ENCODE peak calls at places on chromosomes 16 and 17, in ten cellular contexts. One of them, this sample, is unnamed.

GRCh38 chr16:27538508-27538907 is 11.2 kb downstream of the GTF3C1 start:
- DNase-seq in A549: no peak
- DNase-seq in tibial nerve: no peak
- DNase-seq in Peyer's patch: no peak
- DNase-seq in transverse colon: no peak
- DNase-seq in adrenal gland: no peak
- DNase-seq in suprapubic skin: no peak
- DNase-seq in lower leg skin: no peak
- DNase-seq in prostate gland: no peak
- DNase-seq in K562: peak; percentile 60
- DNase-seq in this sample: no peak

GRCh38 chr17:79952265-79952877 is 83.3 kb downstream of the TBC1D16 start:
- DNase-seq in A549: no peak
- DNase-seq in tibial nerve: no peak
- DNase-seq in Peyer's patch: no peak
- DNase-seq in transverse colon: no peak
- DNase-seq in adrenal gland: no peak
- DNase-seq in suprapubic skin: peak; percentile 72
- DNase-seq in lower leg skin: no peak
- DNase-seq in prostate gland: no peak
- DNase-seq in K562: no peak
- DNase-seq in this sample: no peak

GRCh38 chr16:30395155-30395991 is at the start of gene ZNF48:
- DNase-seq in A549: peak; percentile 88
- DNase-seq in tibial nerve: peak; percentile 59
- DNase-seq in Peyer's patch: peak; percentile 86
- DNase-seq in transverse colon: peak; percentile 89
- DNase-seq in adrenal gland: peak; percentile 87
- DNase-seq in suprapubic skin: peak; percentile 85
- DNase-seq in lower leg skin: peak; percentile 65
- DNase-seq in prostate gland: peak; percentile 84
- DNase-seq in K562: peak; percentile 90
- DNase-seq in this sample: peak; percentile 65

GRCh38 chr16:64830653-64831052 is 291.2 kb downstream of the CDH11 start:
- DNase-seq in A549: no peak
- DNase-seq in tibial nerve: no peak
- DNase-seq in Peyer's patch: no peak
- DNase-seq in transverse colon: no peak
- DNase-seq in adrenal gland: no peak
- DNase-seq in suprapubic skin: no peak
- DNase-seq in lower leg skin: no peak
- DNase-seq in prostate gland: no peak
- DNase-seq in K562: no peak
- DNase-seq in this sample: no peak

GRCh38 chr17:185445-186138 is 4.1 kb upstream of the DOC2B start:
- DNase-seq in A549: no peak
- DNase-seq in tibial nerve: no peak
- DNase-seq in Peyer's patch: no peak
- DNase-seq in transverse colon: no peak
- DNase-seq in adrenal gland: no peak
- DNase-seq in suprapubic skin: no peak
- DNase-seq in lower leg skin: no peak
- DNase-seq in prostate gland: no peak
- DNase-seq in K562: no peak
- DNase-seq in this sample: no peak

GRCh38 chr16:46972971-46973456 is 460 bp downstream of the DNAJA2 start:
- DNase-seq in A549: no peak
- DNase-seq in tibial nerve: no peak
- DNase-seq in Peyer's patch: peak; percentile 72
- DNase-seq in transverse colon: peak; percentile 50
- DNase-seq in adrenal gland: peak; percentile 61
- DNase-seq in suprapubic skin: peak; percentile 80
- DNase-seq in lower leg skin: peak; percentile 21
- DNase-seq in prostate gland: peak; percentile 22
- DNase-seq in K562: peak; percentile 55
- DNase-seq in this sample: peak; percentile 24

GRCh38 chr16:25151996-25152395 is 40.5 kb downstream of the LCMT1 start:
- DNase-seq in A549: no peak
- DNase-seq in tibial nerve: no peak
- DNase-seq in Peyer's patch: no peak
- DNase-seq in transverse colon: no peak
- DNase-seq in adrenal gland: no peak
- DNase-seq in suprapubic skin: no peak
- DNase-seq in lower leg skin: no peak
- DNase-seq in prostate gland: no peak
- DNase-seq in K562: no peak
- DNase-seq in this sample: peak; percentile 58

GRCh38 chr17:42101513-42102292 is 3.4 kb upstream of the ZNF385C start:
- DNase-seq in A549: peak; percentile 76
- DNase-seq in tibial nerve: peak; percentile 86
- DNase-seq in Peyer's patch: peak; percentile 81
- DNase-seq in transverse colon: peak; percentile 82
- DNase-seq in adrenal gland: peak; percentile 80
- DNase-seq in suprapubic skin: no peak
- DNase-seq in lower leg skin: no peak
- DNase-seq in prostate gland: peak; percentile 48
- DNase-seq in K562: peak; percentile 87
- DNase-seq in this sample: peak; percentile 93

GRCh38 chr16:75908718-75909117 is 182.4 kb upstream of the CPHXL start:
- DNase-seq in A549: no peak
- DNase-seq in tibial nerve: no peak
- DNase-seq in Peyer's patch: no peak
- DNase-seq in transverse colon: no peak
- DNase-seq in adrenal gland: no peak
- DNase-seq in suprapubic skin: no peak
- DNase-seq in lower leg skin: no peak
- DNase-seq in prostate gland: no peak
- DNase-seq in K562: peak; percentile 0
- DNase-seq in this sample: no peak

GRCh38 chr16:83633285-83633684 is 174.5 kb upstream of the HSBP1 start:
- DNase-seq in A549: no peak
- DNase-seq in tibial nerve: no peak
- DNase-seq in Peyer's patch: no peak
- DNase-seq in transverse colon: no peak
- DNase-seq in adrenal gland: no peak
- DNase-seq in suprapubic skin: no peak
- DNase-seq in lower leg skin: no peak
- DNase-seq in prostate gland: no peak
- DNase-seq in K562: no peak
- DNase-seq in this sample: no peak

GRCh38 chr16:50509521-50510341 is 38.5 kb upstream of the NKD1 start:
- DNase-seq in A549: peak; percentile 11
- DNase-seq in tibial nerve: peak; percentile 14
- DNase-seq in Peyer's patch: no peak
- DNase-seq in transverse colon: peak; percentile 20
- DNase-seq in adrenal gland: no peak
- DNase-seq in suprapubic skin: no peak
- DNase-seq in lower leg skin: no peak
- DNase-seq in prostate gland: no peak
- DNase-seq in K562: peak; percentile 56
- DNase-seq in this sample: no peak

GRCh38 chr16:89729293-89729692 is 8.0 kb downstream of the ZNF276 start:
- DNase-seq in A549: no peak
- DNase-seq in tibial nerve: no peak
- DNase-seq in Peyer's patch: no peak
- DNase-seq in transverse colon: no peak
- DNase-seq in adrenal gland: no peak
- DNase-seq in suprapubic skin: no peak
- DNase-seq in lower leg skin: no peak
- DNase-seq in prostate gland: no peak
- DNase-seq in K562: no peak
- DNase-seq in this sample: no peak

GRCh38 chr16:89732142-89732917 is 11.0 kb downstream of the ZNF276 start:
- DNase-seq in A549: no peak
- DNase-seq in tibial nerve: no peak
- DNase-seq in Peyer's patch: no peak
- DNase-seq in transverse colon: no peak
- DNase-seq in adrenal gland: no peak
- DNase-seq in suprapubic skin: no peak
- DNase-seq in lower leg skin: no peak
- DNase-seq in prostate gland: no peak
- DNase-seq in K562: no peak
- DNase-seq in this sample: no peak

GRCh38 chr16:89730610-89731234 is 9.4 kb downstream of the ZNF276 start:
- DNase-seq in A549: no peak
- DNase-seq in tibial nerve: no peak
- DNase-seq in Peyer's patch: no peak
- DNase-seq in transverse colon: no peak
- DNase-seq in adrenal gland: no peak
- DNase-seq in suprapubic skin: no peak
- DNase-seq in lower leg skin: no peak
- DNase-seq in prostate gland: no peak
- DNase-seq in K562: no peak
- DNase-seq in this sample: no peak

GRCh38 chr16:89727406-89728120 is 6.2 kb downstream of the ZNF276 start:
- DNase-seq in A549: no peak
- DNase-seq in tibial nerve: no peak
- DNase-seq in Peyer's patch: no peak
- DNase-seq in transverse colon: no peak
- DNase-seq in adrenal gland: no peak
- DNase-seq in suprapubic skin: no peak
- DNase-seq in lower leg skin: no peak
- DNase-seq in prostate gland: no peak
- DNase-seq in K562: no peak
- DNase-seq in this sample: no peak

DNA sequence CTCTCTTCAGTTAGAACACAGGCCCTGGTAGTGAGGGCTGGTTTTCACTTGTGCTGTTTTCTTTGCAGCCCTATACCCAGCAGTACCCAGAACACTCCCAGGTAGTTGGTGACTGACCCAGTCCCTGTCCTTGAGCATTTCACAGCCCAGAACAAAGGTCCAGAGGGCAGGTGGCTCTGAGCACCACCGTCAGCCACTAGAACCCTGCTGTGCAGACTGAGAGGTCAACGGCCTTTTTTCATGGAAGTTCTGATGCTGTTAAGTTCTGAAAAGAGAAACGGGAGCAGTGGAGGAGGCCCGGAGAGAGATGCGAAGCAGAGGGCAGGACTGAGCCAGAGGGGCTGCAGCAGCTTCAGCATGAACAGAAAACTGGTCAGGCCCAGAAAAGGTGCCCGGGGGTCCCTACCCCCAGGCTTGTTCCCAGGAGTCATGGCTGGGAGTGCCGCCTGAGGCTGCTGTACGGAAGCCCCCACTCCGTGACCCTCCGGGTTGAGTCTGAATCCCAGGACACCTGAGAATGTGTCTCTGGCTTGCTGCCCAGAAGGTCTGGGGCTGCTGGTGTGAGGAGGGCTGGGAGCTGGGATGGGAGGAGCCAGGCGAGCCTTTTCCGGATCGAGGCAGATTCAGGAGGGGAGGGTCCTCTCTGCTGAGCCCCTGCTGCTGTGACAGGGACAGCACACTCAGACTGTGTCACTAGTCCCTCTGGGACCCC is 8.7 kb downstream of the ZNF276 start:
- DNase-seq in A549: no peak
- DNase-seq in tibial nerve: no peak
- DNase-seq in Peyer's patch: no peak
- DNase-seq in transverse colon: no peak
- DNase-seq in adrenal gland: no peak
- DNase-seq in suprapubic skin: no peak
- DNase-seq in lower leg skin: no peak
- DNase-seq in prostate gland: no peak
- DNase-seq in K562: no peak
- DNase-seq in this sample: no peak
- TF ChIP-seq POLR2A in A549: no peak
- TF ChIP-seq POLR2A in tibial nerve: no peak
- TF ChIP-seq POLR2A in Peyer's patch: no peak
- TF ChIP-seq POLR2A in transverse colon: no peak
- TF ChIP-seq POLR2A in adrenal gland: no peak
- TF ChIP-seq POLR2A in suprapubic skin: no peak
- TF ChIP-seq POLR2A in lower leg skin: no peak
- TF ChIP-seq POLR2A in prostate gland: no peak
- TF ChIP-seq POLR2A in K562: no peak
- TF ChIP-seq POLR2A in this sample: no peak

GRCh38 chr16:19113577-19114358 is at the start of gene ITPRIPL2:
- DNase-seq in A549: peak; percentile 93
- DNase-seq in tibial nerve: peak; percentile 75
- DNase-seq in Peyer's patch: peak; percentile 87
- DNase-seq in transverse colon: peak; percentile 84
- DNase-seq in adrenal gland: peak; percentile 84
- DNase-seq in suprapubic skin: peak; percentile 93
- DNase-seq in lower leg skin: peak; percentile 84
- DNase-seq in prostate gland: peak; percentile 85
- DNase-seq in K562: peak; percentile 66
- DNase-seq in this sample: no peak
- TF ChIP-seq POLR2A in A549: peak; percentile 60
- TF ChIP-seq POLR2A in tibial nerve: peak; percentile 70
- TF ChIP-seq POLR2A in Peyer's patch: peak; percentile 63
- TF ChIP-seq POLR2A in transverse colon: peak; percentile 90
- TF ChIP-seq POLR2A in adrenal gland: peak; percentile 50
- TF ChIP-seq POLR2A in suprapubic skin: peak; percentile 69
- TF ChIP-seq POLR2A in lower leg skin: no peak
- TF ChIP-seq POLR2A in prostate gland: peak; percentile 68
- TF ChIP-seq POLR2A in K562: peak; percentile 62
- TF ChIP-seq POLR2A in this sample: peak; percentile 64

GRCh38 chr16:68022728-68023537 is at the start of the genes DDX28 and DUS2:
- DNase-seq in A549: peak; percentile 95
- DNase-seq in tibial nerve: peak; percentile 96
- DNase-seq in Peyer's patch: peak; percentile 96
- DNase-seq in transverse colon: peak; percentile 95
- DNase-seq in adrenal gland: peak; percentile 95
- DNase-seq in suprapubic skin: peak; percentile 95
- DNase-seq in lower leg skin: peak; percentile 92
- DNase-seq in prostate gland: peak; percentile 88
- DNase-seq in K562: peak; percentile 96
- DNase-seq in this sample: peak; percentile 48
- TF ChIP-seq POLR2A in A549: peak; percentile 86
- TF ChIP-seq POLR2A in tibial nerve: peak; percentile 56
- TF ChIP-seq POLR2A in Peyer's patch: peak; percentile 50
- TF ChIP-seq POLR2A in transverse colon: peak; percentile 66
- TF ChIP-seq POLR2A in adrenal gland: peak; percentile 26
- TF ChIP-seq POLR2A in suprapubic skin: peak; percentile 35
- TF ChIP-seq POLR2A in lower leg skin: no peak
- TF ChIP-seq POLR2A in prostate gland: peak; percentile 22
- TF ChIP-seq POLR2A in K562: peak; percentile 94
- TF ChIP-seq POLR2A in this sample: peak; percentile 61

DNA sequence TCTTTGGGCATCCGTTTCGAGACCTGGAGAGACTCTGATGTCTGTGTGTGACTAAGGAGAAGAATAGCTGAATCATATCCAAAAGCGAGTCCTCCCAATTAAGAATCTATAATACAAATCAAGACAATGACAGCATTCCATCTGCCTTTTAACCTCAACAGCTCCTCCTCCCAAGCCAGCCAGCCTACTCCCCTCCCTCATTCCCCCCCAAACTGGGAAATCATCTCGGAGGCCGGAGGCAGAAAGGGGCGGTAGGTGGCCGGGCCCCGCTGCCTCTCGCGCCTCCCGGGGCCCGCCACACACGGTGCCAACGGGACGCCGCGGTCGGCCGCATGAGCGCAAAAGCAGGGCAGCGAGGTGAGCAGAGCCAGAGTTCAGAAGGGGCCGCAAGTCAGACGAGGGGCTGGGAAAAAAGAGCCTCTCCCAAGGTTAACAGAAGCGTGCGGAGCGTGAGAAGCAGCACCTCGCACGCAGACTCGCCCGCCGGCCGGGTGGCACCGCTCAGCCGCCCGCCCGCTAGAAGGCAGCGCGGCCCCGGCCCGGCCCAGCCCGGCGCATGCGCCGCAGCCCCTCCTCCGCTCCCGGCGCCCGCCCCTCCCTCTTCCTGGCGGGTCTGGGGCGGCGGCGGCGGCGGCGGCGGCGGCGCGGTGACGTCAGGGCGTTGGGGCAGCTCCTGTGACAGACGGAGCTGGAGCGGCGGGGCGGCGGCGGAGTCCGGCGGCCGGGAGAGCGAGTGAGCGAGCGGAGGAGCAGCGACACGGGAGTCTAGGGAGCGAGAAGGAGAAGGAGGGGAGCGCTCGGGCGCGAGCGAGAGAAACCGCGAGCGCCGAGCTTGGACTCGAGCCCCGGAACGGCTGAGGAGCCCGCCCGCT is at the start of gene PAFAH1B1:
- DNase-seq in A549: peak; percentile 95
- DNase-seq in tibial nerve: peak; percentile 77
- DNase-seq in Peyer's patch: peak; percentile 96
- DNase-seq in transverse colon: peak; percentile 93
- DNase-seq in adrenal gland: peak; percentile 94
- DNase-seq in suprapubic skin: peak; percentile 93
- DNase-seq in lower leg skin: peak; percentile 83
- DNase-seq in prostate gland: peak; percentile 88
- DNase-seq in K562: peak; percentile 91
- DNase-seq in this sample: peak; percentile 85
- TF ChIP-seq POLR2A in A549: peak; percentile 98
- TF ChIP-seq POLR2A in tibial nerve: peak; percentile 93
- TF ChIP-seq POLR2A in Peyer's patch: peak; percentile 85
- TF ChIP-seq POLR2A in transverse colon: peak; percentile 79
- TF ChIP-seq POLR2A in adrenal gland: peak; percentile 68
- TF ChIP-seq POLR2A in suprapubic skin: peak; percentile 88
- TF ChIP-seq POLR2A in lower leg skin: no peak
- TF ChIP-seq POLR2A in prostate gland: peak; percentile 76
- TF ChIP-seq POLR2A in K562: peak; percentile 76
- TF ChIP-seq POLR2A in this sample: peak; percentile 88